ENCODE peak calls at places on chromosomes 2 and 18, in four cellular contexts. T is right lobe of liver, F is heart left ventricle, O is spleen. I is an unnamed sample. For H3K9me3 and H3K36me3, the result is how much of the 10 kb centered on the place peaks cover.

GRCh38 chr2:239519081-239519920 is 118.5 kb upstream of the HDAC4 start:
- DNase-seq in O (peak), T (no peak), F (peak), I (no peak)

GRCh38 chr2:41241325-41242000 is 789.6 kb upstream of the SLC8A1 start:
- DNase-seq in T (no peak), O (no peak), F (peak), I (no peak)

GRCh38 chr2:77156599-77156998 is 365.6 kb downstream of the LRRTM4 start:
- DNase-seq in T (no peak), O (no peak), F (no peak), I (no peak)

GRCh38 chr18:69484699-69485396 is 84.2 kb downstream of the DOK6 start:
- DNase-seq in O (no peak), T (no peak), F (no peak), I (no peak)

GRCh38 chr2:204479557-204479956 is 65.7 kb upstream of the PARD3B start:
- DNase-seq in F (no peak), O (no peak), T (no peak), I (no peak)

GRCh38 chr2:225182126-225182525 is 139.9 kb upstream of the DOCK10 start:
- DNase-seq in O (no peak), T (no peak), F (no peak), I (no peak)

GRCh38 chr2:223944166-223944703 is 900 bp downstream of the WDFY1 start:
- DNase-seq in F (peak), O (peak), T (peak), I (peak)

GRCh38 chr2:25311866-25312575 is 29.7 kb downstream of the DNMT3A start:
- DNase-seq in F (no peak), T (peak), O (no peak), I (peak)

GRCh38 chr2:62475172-62476011 is 30.6 kb downstream of the TMEM17 start:
- DNase-seq in F (peak), T (no peak), O (peak), I (no peak)

GRCh38 chr2:179376881-179377280 is 112.2 kb upstream of the SESTD1 start:
- DNase-seq in T (no peak), F (no peak), O (no peak), I (no peak)

GRCh38 chr18:35376393-35376741 is 770 bp downstream of the ZNF396 start:
- DNase-seq in O (peak), F (peak), T (peak), I (peak)

GRCh38 chr2:72917138-72917874 is at the start of gene EMX1:
- DNase-seq in F (no peak), T (peak), O (peak), I (peak)

GRCh38 chr18:36461551-36461987 is 164.1 kb downstream of the FHOD3 start:
- DNase-seq in T (no peak), O (no peak), F (no peak), I (no peak)

GRCh38 chr18:36465276-36465675 is 167.8 kb downstream of the FHOD3 start:
- DNase-seq in O (no peak), F (no peak), T (no peak), I (no peak)

GRCh38 chr18:36465970-36466369 is 168.5 kb downstream of the FHOD3 start:
- DNase-seq in T (no peak), O (no peak), F (no peak), I (no peak)

GRCh38 chr18:36460854-36461253 is 163.3 kb downstream of the FHOD3 start:
- DNase-seq in O (no peak), F (no peak), T (no peak), I (no peak)

DNA sequence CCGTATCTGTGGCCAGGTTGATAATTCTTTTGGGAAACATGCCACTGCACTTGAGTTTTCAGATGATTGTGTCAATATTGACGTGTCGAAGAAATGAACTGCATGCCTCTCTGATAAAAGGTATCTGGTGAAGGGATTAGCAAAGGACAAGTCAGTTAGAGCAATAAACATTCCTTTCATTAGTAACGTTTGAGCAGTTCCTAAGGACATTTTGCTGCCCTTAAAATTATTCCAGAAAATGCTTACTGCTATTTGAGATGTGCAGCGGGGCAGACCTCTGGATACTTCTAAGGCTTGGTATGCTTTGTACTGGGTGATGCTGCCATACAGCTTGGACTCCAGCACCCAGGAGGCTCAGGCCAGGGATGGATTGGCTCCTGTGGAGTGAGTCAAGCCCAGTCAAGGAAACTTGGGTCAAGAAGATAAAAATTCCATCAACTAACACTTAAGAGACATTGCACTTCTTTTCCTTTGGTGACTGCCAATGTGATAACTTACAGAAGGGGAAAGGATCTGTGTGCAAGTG is 166.7 kb downstream of the FHOD3 start:
- DNase-seq in T (no peak), O (no peak), F (no peak), I (no peak)
- H3K9me3 ChIP-seq in T (under half), O (under half), F (under half), I (under half)

DNA sequence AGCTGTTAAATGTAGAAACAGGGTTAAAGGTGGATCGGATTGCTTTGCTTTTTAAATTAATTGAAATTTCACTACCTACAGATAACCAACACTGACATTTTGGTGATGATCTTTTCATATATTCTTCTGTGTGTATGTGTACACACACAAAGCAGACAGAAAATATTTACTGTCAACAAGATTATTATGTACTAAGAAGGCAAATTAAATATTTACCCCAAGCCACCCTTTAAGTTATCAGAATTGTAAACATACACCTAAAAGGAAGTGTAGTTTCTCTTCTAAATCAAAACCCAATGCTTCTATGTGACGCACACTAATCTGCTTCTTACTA is 98.7 kb downstream of the GAREM1 start:
- DNase-seq in O (no peak), T (no peak), F (no peak), I (no peak)
- TF ChIP-seq POLR2A in O (no peak), T (no peak), F (no peak), I (no peak)

GRCh38 chr18:74268933-74269620 is 22.7 kb downstream of the CYB5A start:
- DNase-seq in O (no peak), T (no peak), F (no peak), I (no peak)
- H3K36me3 ChIP-seq in O (under half), T (under half), F (under half), I (under half)

GRCh38 chr2:112869258-112869842 is 32.8 kb upstream of the IL1B start:
- DNase-seq in F (peak), O (no peak), T (no peak), I (no peak)

GRCh38 chr2:112864072-112864471 is 27.5 kb upstream of the IL1B start:
- DNase-seq in T (no peak), O (no peak), F (no peak), I (no peak)

GRCh38 chr2:112870851-112871830 is 34.6 kb upstream of the IL1B start:
- DNase-seq in O (no peak), F (no peak), T (no peak), I (no peak)

GRCh38 chr2:112867701-112868631 is 31.4 kb upstream of the IL1B start:
- DNase-seq in F (no peak), O (no peak), T (no peak), I (no peak)

DNA sequence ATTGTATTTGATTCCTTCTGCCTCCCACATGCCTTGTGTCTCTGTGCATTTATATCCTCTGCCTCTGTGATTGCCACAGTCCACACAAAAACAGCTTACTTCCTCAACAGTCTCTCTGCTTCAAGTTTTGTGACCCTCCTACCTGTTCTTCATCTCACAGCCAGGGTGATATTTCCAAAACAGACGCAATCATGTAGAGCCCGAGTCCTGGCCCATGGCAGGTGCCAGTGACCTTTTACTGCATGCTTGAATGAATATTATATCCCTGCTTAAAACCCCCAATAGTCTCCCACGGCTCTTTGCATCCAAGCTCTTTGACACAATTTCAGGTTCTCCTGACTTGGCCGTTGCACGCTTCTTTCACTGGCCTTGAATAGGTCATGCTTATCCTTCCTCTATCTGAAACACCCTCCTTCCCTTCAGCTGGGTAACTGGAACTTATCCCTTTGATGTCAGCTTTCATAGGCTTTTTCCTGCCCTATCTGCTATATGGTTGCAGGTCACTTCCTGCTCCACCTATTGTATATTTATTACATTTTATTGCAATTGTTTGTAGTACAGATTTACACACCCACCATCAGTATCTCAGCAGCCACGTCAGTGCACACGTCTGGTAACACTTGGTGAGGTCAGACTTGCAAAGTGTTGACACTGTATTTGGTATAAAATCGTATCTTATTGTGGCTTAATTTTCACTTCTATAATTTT is 29.7 kb upstream of the IL1B start:
- DNase-seq in O (no peak), T (no peak), F (no peak), I (no peak)
- H3K9me3 ChIP-seq in O (under half), T (under half), F (under half), I (under half)

GRCh38 chr18:3251249-3251962 is 3.8 kb downstream of the MYL12A start:
- DNase-seq in F (no peak), O (no peak), T (no peak), I (no peak)

GRCh38 chr18:3250237-3251107 is 2.9 kb downstream of the MYL12A start:
- DNase-seq in O (no peak), F (no peak), T (no peak), I (no peak)

GRCh38 chr18:3254725-3255124 is 7.1 kb downstream of the MYL12A start:
- DNase-seq in T (no peak), O (no peak), F (no peak), I (no peak)

GRCh38 chr18:3251963-3252277 is 4.3 kb downstream of the MYL12A start:
- DNase-seq in F (no peak), O (no peak), T (no peak), I (no peak)

DNA sequence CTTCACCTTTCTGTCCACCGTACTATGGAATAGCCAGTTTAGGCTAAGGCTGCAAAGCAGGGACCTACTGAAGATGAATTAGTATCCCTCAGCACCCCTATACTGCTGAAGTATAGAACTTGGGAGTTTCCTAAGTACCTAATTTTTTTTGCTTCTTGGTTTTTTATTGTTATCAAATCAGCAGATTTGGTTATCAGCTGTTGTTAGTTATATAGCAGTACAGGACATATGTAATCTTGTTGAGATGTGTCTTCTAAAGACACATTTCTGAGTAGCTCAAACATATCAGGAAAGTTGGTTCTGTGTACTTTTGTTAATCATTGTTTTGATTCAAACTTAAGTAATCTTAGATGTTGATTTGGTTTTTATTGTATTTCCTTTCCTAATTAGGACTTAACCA is 5.2 kb downstream of the MYL12A start:
- DNase-seq in O (no peak), T (no peak), F (no peak), I (no peak)
- TF ChIP-seq POLR2A in O (no peak), T (no peak), F (no peak), I (no peak)

DNA sequence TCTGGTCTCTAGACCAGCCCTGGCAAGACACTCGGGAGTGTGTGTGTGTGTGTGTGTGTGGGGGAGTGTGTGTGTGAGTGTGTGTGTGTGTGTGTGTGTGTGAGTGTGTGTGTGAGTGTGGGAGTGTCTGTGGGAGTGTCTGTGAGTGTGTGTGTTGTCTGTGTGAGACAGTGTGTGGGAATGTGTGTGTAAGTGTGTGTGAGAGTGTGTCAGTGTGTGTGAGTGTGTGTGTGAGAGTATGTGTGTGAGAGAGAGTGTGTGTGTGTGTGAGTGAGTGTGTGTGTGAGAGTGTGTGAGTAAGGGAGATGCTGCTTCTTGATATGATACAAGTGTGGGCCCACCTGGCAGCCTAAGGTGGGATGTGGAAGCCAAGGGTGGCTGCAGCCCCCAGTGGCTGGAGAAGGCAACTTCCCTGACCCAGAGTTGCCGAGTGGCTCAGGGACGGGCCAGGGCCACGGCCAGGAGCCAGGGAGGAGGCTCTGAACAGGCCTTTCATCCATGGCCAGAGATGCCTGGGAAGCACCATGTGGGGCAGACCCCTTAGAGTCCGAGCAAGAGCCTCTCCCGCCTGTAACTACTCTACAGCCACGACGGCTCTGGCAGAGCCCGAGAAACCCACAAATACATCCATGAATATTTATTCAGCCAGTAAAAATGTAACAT is 159.3 kb upstream of the MYCN start:
- DNase-seq in T (no peak), O (no peak), F (no peak), I (no peak)
- H3K36me3 ChIP-seq in T (under half), O (under half), F (under half), I (under half)

GRCh38 chr2:172198361-172198760 is 95.7 kb upstream of the DLX2 start:
- DNase-seq in O (no peak), F (no peak), T (no peak), I (no peak)
- H3K9me3 ChIP-seq in O (under half), F (under half), T (under half), I (under half)

GRCh38 chr2:24077535-24077877 is 1.4 kb upstream of the SF3B6 start:
- DNase-seq in T (no peak), F (no peak), O (no peak), I (no peak)

GRCh38 chr2:24077879-24078278 is 1.8 kb upstream of the SF3B6 start:
- DNase-seq in F (no peak), T (no peak), O (no peak), I (no peak)

GRCh38 chr2:24075259-24075658 is 867 bp downstream of the SF3B6 start:
- DNase-seq in T (no peak), F (no peak), O (no peak), I (no peak)

GRCh38 chr2:24075915-24076848 is at the start of gene SF3B6:
- DNase-seq in F (peak), T (peak), O (peak), I (peak)

GRCh38 chr2:24076849-24077534 is 866 bp upstream of the SF3B6 start:
- DNase-seq in F (peak), O (no peak), T (no peak), I (no peak)
- TF ChIP-seq POLR2A in F (no peak), O (no peak), T (no peak), I (no peak)

DNA sequence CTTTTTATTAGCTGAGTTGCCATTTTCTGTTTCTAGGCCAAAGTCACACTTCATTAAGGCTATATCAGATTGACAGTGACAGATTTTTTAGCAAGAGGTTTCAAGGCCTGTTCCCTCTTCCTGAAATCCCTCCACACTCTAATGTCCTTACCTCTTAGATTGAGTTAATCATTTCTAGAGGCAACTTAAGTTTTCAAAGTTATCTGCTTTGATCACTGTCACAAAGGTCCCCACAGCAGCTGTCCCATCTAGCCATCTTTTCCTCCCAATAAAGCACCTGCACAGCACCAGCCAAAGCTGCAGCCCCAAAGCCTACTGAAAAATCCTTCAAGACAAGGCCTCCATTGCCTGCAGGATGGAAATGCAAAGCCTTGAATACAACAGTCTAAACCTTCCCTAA is 13.4 kb downstream of the AMMECR1L start:
- DNase-seq in F (no peak), O (no peak), T (no peak), I (no peak)
- H3K36me3 ChIP-seq in F (half or more), O (half or more), T (under half), I (under half)